ENCODE peak calls at places on chromosome 6, in nine cellular contexts. I is upper lobe of right lung; U is lower lobe of right lung; X is neural progenitor cell; H is DND-41; R is CD8-positive, alpha-beta T cell; P is heart left ventricle; Q is ascending aorta; T is HCT116. Z is an unnamed sample. For H3K4me1, the result is how much of the 10 kb centered on the place peaks cover.

GRCh38 chr6:22828179-22829062 is 259.1 kb downstream of the HDGFL1 start:
- DNase-seq in T (peak), U (no peak), H (peak), X (peak), P (peak), I (no peak), R (no peak), Q (peak), Z (no peak)

GRCh38 chr6:39818695-39819094 is 26.5 kb downstream of the DAAM2 start:
- DNase-seq in Q (no peak), P (peak), X (no peak), U (no peak), H (no peak), T (no peak), R (no peak), I (no peak), Z (no peak)

GRCh38 chr6:40627316-40627715 is 40.2 kb upstream of the LRFN2 start:
- DNase-seq in T (no peak), Q (no peak), U (no peak), X (no peak), I (no peak), P (no peak), R (no peak), H (no peak), Z (no peak)

GRCh38 chr6:130046711-130047439 is 28.5 kb downstream of the L3MBTL3 start:
- DNase-seq in U (no peak), H (no peak), I (no peak), X (no peak), Q (no peak), T (no peak), R (no peak), P (no peak), Z (no peak)

GRCh38 chr6:92906385-92906784 is 513.0 kb downstream of the EPHA7 start:
- DNase-seq in U (no peak), I (no peak), R (no peak), T (no peak), X (no peak), Q (no peak), H (no peak), P (no peak), Z (no peak)

GRCh38 chr6:88867841-88868558 is 95.4 kb downstream of the RNGTT start:
- DNase-seq in P (no peak), H (no peak), X (no peak), U (no peak), T (no peak), R (no peak), Q (no peak), I (no peak), Z (no peak)

GRCh38 chr6:142378138-142378875 is 76.5 kb downstream of the ADGRG6 start:
- DNase-seq in H (no peak), T (peak), Q (no peak), X (no peak), P (no peak), R (no peak), U (no peak), I (no peak), Z (no peak)

GRCh38 chr6:16481680-16482079 is 243.3 kb downstream of the GMPR start:
- DNase-seq in P (no peak), U (no peak), X (no peak), Q (no peak), I (no peak), T (no peak), R (peak), H (peak), Z (no peak)

GRCh38 chr6:27592107-27592480 is 119.2 kb upstream of the ZNF184 start:
- DNase-seq in P (no peak), R (no peak), U (no peak), H (no peak), X (peak), I (no peak), T (no peak), Q (no peak), Z (no peak)

GRCh38 chr6:125251516-125252229 is 50.1 kb downstream of the HDDC2 start:
- DNase-seq in R (no peak), P (no peak), T (no peak), Q (no peak), H (no peak), X (peak), U (no peak), I (no peak), Z (no peak)

GRCh38 chr6:53241936-53242335 is 93.3 kb upstream of the GCM1 start:
- DNase-seq in X (no peak), H (no peak), U (peak), P (peak), R (no peak), Q (peak), I (no peak), T (no peak), Z (no peak)

GRCh38 chr6:33151050-33151449 is 41.2 kb downstream of the COL11A2 start:
- DNase-seq in X (no peak), H (no peak), Q (no peak), T (no peak), P (no peak), U (no peak), I (no peak), R (no peak), Z (no peak)

GRCh38 chr6:33144373-33144772 is 47.9 kb downstream of the COL11A2 start:
- DNase-seq in U (no peak), T (no peak), X (no peak), Q (no peak), R (no peak), I (no peak), P (no peak), H (no peak), Z (no peak)

GRCh38 chr6:33143113-33143760 is 49.0 kb downstream of the COL11A2 start:
- DNase-seq in P (no peak), H (no peak), R (no peak), X (no peak), U (no peak), I (no peak), T (no peak), Q (no peak), Z (no peak)

GRCh38 chr6:33142501-33142900 is 49.8 kb downstream of the COL11A2 start:
- DNase-seq in Q (no peak), X (no peak), H (no peak), I (no peak), U (no peak), T (no peak), P (no peak), R (no peak), Z (no peak)

DNA sequence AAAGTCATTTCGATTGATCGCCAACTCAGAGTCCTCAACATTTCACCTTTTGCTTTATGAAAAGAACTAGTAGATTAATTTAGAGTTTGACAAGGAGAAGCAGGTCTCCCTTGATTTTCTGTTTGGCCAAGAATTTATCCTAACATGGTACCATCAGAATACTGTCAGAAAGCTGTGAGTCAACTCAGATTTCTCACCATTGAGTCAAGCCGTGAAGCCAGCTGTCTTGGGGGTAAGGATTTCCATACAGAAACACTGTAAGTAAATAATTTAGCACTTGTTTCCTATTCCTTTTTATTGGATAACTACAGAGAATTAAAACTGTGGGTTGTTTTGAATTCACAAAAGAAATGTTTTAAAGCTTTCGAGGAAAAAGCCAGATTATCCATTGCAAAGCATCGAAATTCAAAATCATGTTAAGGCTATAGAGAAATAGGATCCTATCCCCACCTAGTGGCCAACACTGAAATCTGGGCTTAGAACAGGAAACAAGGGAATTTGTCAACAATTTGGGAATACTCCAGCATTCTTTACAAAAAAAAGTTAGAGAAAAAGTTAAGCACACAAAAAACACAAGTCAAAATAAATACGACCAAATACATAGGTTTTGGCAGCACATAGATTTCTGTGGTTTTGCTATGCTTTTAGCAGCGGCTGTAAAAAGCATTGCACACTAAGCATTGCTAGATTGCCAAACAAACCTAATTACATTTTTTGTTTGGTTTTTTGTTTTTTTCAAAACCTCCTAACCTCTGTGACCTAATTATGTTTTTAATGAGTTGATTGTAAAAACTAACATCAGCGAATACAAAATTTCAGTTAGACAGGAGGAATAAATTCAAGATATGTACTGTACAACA is 44.2 kb downstream of the COL11A2 start:
- DNase-seq in R (no peak), T (peak), Q (no peak), P (no peak), I (no peak), X (peak), U (no peak), H (no peak), Z (peak)
- TF ChIP-seq CTCF in R (peak), T (peak), Q (peak), P (peak), I (peak), X (peak), U (peak), H (peak), Z (peak)

DNA sequence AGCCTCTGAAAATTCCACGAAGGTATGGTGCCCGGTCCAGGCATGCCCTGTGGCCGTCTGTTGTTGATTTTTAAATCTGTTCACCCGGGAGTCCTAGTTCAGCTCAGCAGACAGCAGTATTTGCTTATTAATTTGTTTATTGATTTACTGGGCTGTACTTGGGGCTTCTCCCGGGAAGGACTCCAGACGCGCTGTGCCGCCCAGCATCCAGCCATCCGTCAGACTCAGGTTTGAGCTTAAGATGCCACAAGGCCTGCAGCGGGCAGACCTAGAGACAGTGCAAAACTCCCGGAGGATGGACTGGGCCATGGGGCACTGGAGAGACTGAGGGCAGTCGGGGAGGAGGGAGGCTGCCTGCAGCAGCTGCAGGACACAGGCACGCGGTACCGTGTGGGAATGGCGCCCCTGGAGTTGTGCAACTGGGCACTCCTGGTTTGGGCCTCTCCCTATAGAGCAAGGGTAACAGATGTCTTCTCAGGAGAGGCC is 17.3 kb upstream of the CCDC167 start:
- DNase-seq in T (no peak), X (no peak), P (no peak), Q (no peak), U (no peak), I (no peak), R (no peak), H (no peak), Z (no peak)
- H3K4me1 ChIP-seq in T (under half), X (half or more), P (under half), Q (under half), U (under half), I (under half), R (half or more), H (half or more), Z (under half)

DNA sequence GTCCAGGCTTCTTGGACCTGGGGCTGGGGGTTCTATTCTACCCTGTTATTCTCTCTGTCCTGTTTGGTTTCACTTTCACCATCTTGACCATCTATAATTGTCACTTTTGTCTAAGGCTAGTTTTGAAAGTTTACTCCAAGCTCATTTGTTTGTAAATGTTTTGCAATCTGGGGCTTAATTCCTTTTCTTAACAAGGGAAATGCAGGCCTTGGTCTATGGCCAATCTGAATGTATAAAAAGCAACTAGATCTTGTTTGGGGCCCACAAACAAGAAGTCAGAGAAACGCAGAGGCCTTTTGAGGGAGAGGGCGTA is 86.3 kb upstream of the PREP start:
- DNase-seq in X (no peak), H (no peak), I (no peak), T (no peak), R (no peak), P (no peak), U (no peak), Q (no peak), Z (no peak)
- H3K4me3 ChIP-seq in X (no peak), H (no peak), I (no peak), T (no peak), R (no peak), P (no peak), U (peak), Q (no peak), Z (no peak)

GRCh38 chr6:12482386-12482785 is 192.2 kb downstream of the EDN1 start:
- DNase-seq in H (no peak), X (peak), Q (no peak), U (no peak), I (no peak), T (no peak), P (no peak), R (no peak), Z (no peak)
- TF ChIP-seq CTCF in H (no peak), X (peak), Q (no peak), U (no peak), I (no peak), T (peak), P (no peak), R (no peak), Z (no peak)

GRCh38 chr6:169084067-169084466 is 169.6 kb downstream of the THBS2 start:
- DNase-seq in X (no peak), U (no peak), P (no peak), Q (no peak), T (no peak), H (no peak), I (no peak), R (no peak), Z (no peak)
- H3K4me1 ChIP-seq in X (under half), U (under half), P (under half), Q (under half), T (under half), H (under half), I (under half), R (under half), Z (under half)

GRCh38 chr6:26438000-26438399 is 2.3 kb upstream of the BTN3A3 start:
- DNase-seq in I (no peak), U (no peak), H (no peak), R (no peak), X (no peak), P (no peak), Q (no peak), T (no peak), Z (no peak)

GRCh38 chr6:26441977-26442376 is 1.7 kb downstream of the BTN3A3 start:
- DNase-seq in P (no peak), Q (no peak), H (no peak), R (no peak), I (no peak), T (no peak), U (no peak), X (no peak), Z (no peak)

GRCh38 chr6:26439552-26440125 is 665 bp upstream of the BTN3A3 start:
- DNase-seq in P (no peak), I (no peak), H (peak), T (no peak), U (no peak), R (no peak), Q (no peak), X (no peak), Z (no peak)

GRCh38 chr6:26439151-26439550 is 1.2 kb upstream of the BTN3A3 start:
- DNase-seq in Q (no peak), R (no peak), U (no peak), T (no peak), P (no peak), H (no peak), I (no peak), X (no peak), Z (no peak)

GRCh38 chr6:26440977-26441358 is 664 bp downstream of the BTN3A3 start:
- DNase-seq in Q (no peak), H (no peak), R (no peak), T (no peak), P (no peak), I (no peak), X (no peak), U (no peak), Z (no peak)
- H3K4me3 ChIP-seq in Q (peak), H (peak), R (peak), T (peak), P (peak), I (peak), X (no peak), U (peak), Z (peak)

GRCh38 chr6:109770047-109770446 is 79.0 kb downstream of the FIG4 start:
- DNase-seq in R (no peak), I (no peak), U (no peak), H (no peak), P (no peak), X (no peak), Q (no peak), T (no peak), Z (no peak)

GRCh38 chr6:109768485-109768884 is 77.4 kb downstream of the FIG4 start:
- DNase-seq in H (no peak), T (no peak), P (no peak), Q (no peak), X (no peak), U (no peak), R (no peak), I (no peak), Z (no peak)

GRCh38 chr6:109769213-109769612 is 78.1 kb downstream of the FIG4 start:
- DNase-seq in R (no peak), Q (no peak), P (no peak), H (no peak), X (no peak), I (no peak), T (no peak), U (no peak), Z (no peak)

GRCh38 chr6:109772961-109773431 is 81.9 kb downstream of the FIG4 start:
- DNase-seq in U (no peak), P (peak), I (no peak), R (no peak), Q (no peak), T (no peak), X (no peak), H (no peak), Z (no peak)

DNA sequence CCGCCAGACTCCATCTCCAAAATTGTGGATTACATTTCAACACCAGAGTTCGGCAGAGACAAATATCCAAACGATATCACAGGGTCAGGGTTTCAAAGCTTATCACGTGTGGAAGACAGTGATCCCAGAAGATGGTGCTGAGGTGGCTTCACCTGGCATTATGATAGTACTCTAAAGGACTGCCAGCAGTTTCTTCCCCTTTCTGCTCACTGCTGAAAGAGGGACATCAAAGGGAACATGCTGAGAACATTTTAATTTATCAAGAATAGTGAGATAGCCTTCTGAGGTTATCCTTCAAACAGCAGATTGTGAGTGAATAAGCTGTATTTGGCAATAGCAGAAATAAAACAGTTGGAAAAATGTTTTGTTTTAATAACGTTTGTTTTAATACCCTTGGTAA is 79.7 kb downstream of the FIG4 start:
- DNase-seq in Q (no peak), X (no peak), R (no peak), I (no peak), H (no peak), P (no peak), T (no peak), U (no peak), Z (no peak)
- TF ChIP-seq CTCF in Q (no peak), X (no peak), R (no peak), I (no peak), H (no peak), P (no peak), T (no peak), U (no peak), Z (no peak)

GRCh38 chr6:166592818-166593217 is 6.3 kb upstream of the RAMACL start:
- DNase-seq in U (no peak), X (no peak), Q (no peak), H (no peak), R (no peak), P (no peak), T (no peak), I (no peak), Z (no peak)

GRCh38 chr6:166589334-166589731 is 2.9 kb upstream of the RAMACL start:
- DNase-seq in P (no peak), Q (no peak), U (no peak), T (no peak), R (no peak), X (no peak), H (no peak), I (no peak), Z (no peak)

GRCh38 chr6:166589786-166590574 is 3.5 kb upstream of the RAMACL start:
- DNase-seq in R (no peak), H (no peak), P (no peak), T (no peak), X (no peak), Q (no peak), U (no peak), I (no peak), Z (no peak)

GRCh38 chr6:166591026-166591425 is 4.5 kb upstream of the RAMACL start:
- DNase-seq in I (no peak), U (no peak), R (no peak), Q (no peak), X (no peak), P (no peak), T (no peak), H (no peak), Z (no peak)

GRCh38 chr6:166591961-166592520 is 5.6 kb upstream of the RAMACL start:
- DNase-seq in H (no peak), Q (no peak), U (no peak), P (no peak), T (no peak), X (no peak), I (no peak), R (no peak), Z (no peak)
- H3K4me1 ChIP-seq in H (under half), Q (under half), U (under half), P (under half), T (under half), X (under half), I (under half), R (under half), Z (under half)

GRCh38 chr6:136766274-136766673 is 26.0 kb downstream of the MAP3K5 start:
- DNase-seq in I (no peak), Q (no peak), X (no peak), U (no peak), H (no peak), P (no peak), R (no peak), T (no peak), Z (no peak)
- H3K4me3 ChIP-seq in I (no peak), Q (no peak), X (no peak), U (no peak), H (no peak), P (no peak), R (no peak), T (no peak), Z (no peak)

Z was measured in Peyer's patch.